ENCODE peak calls at places on chromosomes 1 and 21, in six cellular contexts. One of them, this sample, is unnamed.

GRCh38 chr1:161727343-161727924 is 6.1 kb downstream of the FCRLB start:
- DNase-seq in mesenchymal stem cell: peak; percentile 89
- DNase-seq in hepatocyte: no peak
- DNase-seq in CD4-positive, alpha-beta memory T cell: peak; percentile 73
- DNase-seq in cardiac muscle cell: peak; percentile 82
- DNase-seq in body of pancreas: no peak
- DNase-seq in this sample: no peak

GRCh38 chr1:51063121-51063520 is 38.9 kb upstream of the C1orf185 start:
- DNase-seq in mesenchymal stem cell: peak; percentile 84
- DNase-seq in hepatocyte: peak; percentile 11
- DNase-seq in CD4-positive, alpha-beta memory T cell: no peak
- DNase-seq in cardiac muscle cell: peak; percentile 89
- DNase-seq in body of pancreas: no peak
- DNase-seq in this sample: no peak

GRCh38 chr1:25520446-25521061 is 22.9 kb upstream of the LDLRAP1 start:
- DNase-seq in mesenchymal stem cell: peak; percentile 63
- DNase-seq in hepatocyte: peak; percentile 80
- DNase-seq in CD4-positive, alpha-beta memory T cell: peak; percentile 65
- DNase-seq in cardiac muscle cell: peak; percentile 77
- DNase-seq in body of pancreas: peak; percentile 76
- DNase-seq in this sample: no peak

GRCh38 chr1:10784998-10785854 is 11.2 kb downstream of the CASZ1 start:
- DNase-seq in mesenchymal stem cell: no peak
- DNase-seq in hepatocyte: no peak
- DNase-seq in CD4-positive, alpha-beta memory T cell: no peak
- DNase-seq in cardiac muscle cell: no peak
- DNase-seq in body of pancreas: no peak
- DNase-seq in this sample: no peak

GRCh38 chr1:225361176-225361575 is 66.7 kb downstream of the LBR start:
- DNase-seq in mesenchymal stem cell: no peak
- DNase-seq in hepatocyte: no peak
- DNase-seq in CD4-positive, alpha-beta memory T cell: no peak
- DNase-seq in cardiac muscle cell: no peak
- DNase-seq in body of pancreas: no peak
- DNase-seq in this sample: no peak

GRCh38 chr1:241387216-241387615 is 30.2 kb upstream of the RGS7 start:
- DNase-seq in mesenchymal stem cell: no peak
- DNase-seq in hepatocyte: no peak
- DNase-seq in CD4-positive, alpha-beta memory T cell: no peak
- DNase-seq in cardiac muscle cell: no peak
- DNase-seq in body of pancreas: no peak
- DNase-seq in this sample: no peak

GRCh38 chr21:14797543-14797942 is 251.4 kb upstream of the SAMSN1 start:
- DNase-seq in mesenchymal stem cell: no peak
- DNase-seq in hepatocyte: no peak
- DNase-seq in CD4-positive, alpha-beta memory T cell: no peak
- DNase-seq in cardiac muscle cell: no peak
- DNase-seq in body of pancreas: no peak
- DNase-seq in this sample: no peak

GRCh38 chr1:3146458-3146857 is 77.5 kb downstream of the PRDM16 start:
- DNase-seq in mesenchymal stem cell: no peak
- DNase-seq in hepatocyte: no peak
- DNase-seq in CD4-positive, alpha-beta memory T cell: no peak
- DNase-seq in cardiac muscle cell: no peak
- DNase-seq in body of pancreas: no peak
- DNase-seq in this sample: no peak

GRCh38 chr1:24003331-24003972 is 23.3 kb upstream of the SRSF10 start:
- DNase-seq in mesenchymal stem cell: peak; percentile 69
- DNase-seq in hepatocyte: peak; percentile 17
- DNase-seq in CD4-positive, alpha-beta memory T cell: no peak
- DNase-seq in cardiac muscle cell: peak; percentile 90
- DNase-seq in body of pancreas: no peak
- DNase-seq in this sample: peak; percentile 57

GRCh38 chr1:37562984-37563383 is 6.2 kb downstream of the DNALI1 start:
- DNase-seq in mesenchymal stem cell: no peak
- DNase-seq in hepatocyte: no peak
- DNase-seq in CD4-positive, alpha-beta memory T cell: no peak
- DNase-seq in cardiac muscle cell: no peak
- DNase-seq in body of pancreas: no peak
- DNase-seq in this sample: no peak

GRCh38 chr1:85229574-85230097 is 28.8 kb upstream of the SYDE2 start:
- DNase-seq in mesenchymal stem cell: no peak
- DNase-seq in hepatocyte: no peak
- DNase-seq in CD4-positive, alpha-beta memory T cell: no peak
- DNase-seq in cardiac muscle cell: no peak
- DNase-seq in body of pancreas: no peak
- DNase-seq in this sample: no peak

GRCh38 chr1:41494351-41495170 is 10.1 kb upstream of the EDN2 start:
- DNase-seq in mesenchymal stem cell: no peak
- DNase-seq in hepatocyte: no peak
- DNase-seq in CD4-positive, alpha-beta memory T cell: no peak
- DNase-seq in cardiac muscle cell: no peak
- DNase-seq in body of pancreas: no peak
- DNase-seq in this sample: no peak

GRCh38 chr1:239353536-239353935 is 32.8 kb upstream of the CHRM3 start:
- DNase-seq in mesenchymal stem cell: no peak
- DNase-seq in hepatocyte: peak; percentile 58
- DNase-seq in CD4-positive, alpha-beta memory T cell: no peak
- DNase-seq in cardiac muscle cell: no peak
- DNase-seq in body of pancreas: peak; percentile 63
- DNase-seq in this sample: no peak

GRCh38 chr1:29428216-29428615 is 191.9 kb downstream of the PTPRU start:
- DNase-seq in mesenchymal stem cell: no peak
- DNase-seq in hepatocyte: no peak
- DNase-seq in CD4-positive, alpha-beta memory T cell: no peak
- DNase-seq in cardiac muscle cell: no peak
- DNase-seq in body of pancreas: no peak
- DNase-seq in this sample: no peak

GRCh38 chr21:37044643-37045042 is 28.2 kb downstream of the PIGP start:
- DNase-seq in mesenchymal stem cell: no peak
- DNase-seq in hepatocyte: no peak
- DNase-seq in CD4-positive, alpha-beta memory T cell: no peak
- DNase-seq in cardiac muscle cell: no peak
- DNase-seq in body of pancreas: no peak
- DNase-seq in this sample: no peak

GRCh38 chr1:225883616-225884265 is 1.6 kb upstream of the TMEM63A start:
- DNase-seq in mesenchymal stem cell: no peak
- DNase-seq in hepatocyte: no peak
- DNase-seq in CD4-positive, alpha-beta memory T cell: no peak
- DNase-seq in cardiac muscle cell: no peak
- DNase-seq in body of pancreas: no peak
- DNase-seq in this sample: no peak

GRCh38 chr1:85976806-85977205 is 179.8 kb downstream of the COL24A1 start:
- DNase-seq in mesenchymal stem cell: no peak
- DNase-seq in hepatocyte: no peak
- DNase-seq in CD4-positive, alpha-beta memory T cell: no peak
- DNase-seq in cardiac muscle cell: no peak
- DNase-seq in body of pancreas: no peak
- DNase-seq in this sample: no peak

GRCh38 chr1:101298663-101299062 is 61.8 kb downstream of the S1PR1 start:
- DNase-seq in mesenchymal stem cell: no peak
- DNase-seq in hepatocyte: no peak
- DNase-seq in CD4-positive, alpha-beta memory T cell: peak; percentile 39
- DNase-seq in cardiac muscle cell: no peak
- DNase-seq in body of pancreas: no peak
- DNase-seq in this sample: no peak

GRCh38 chr1:231162970-231163830 is 1.3 kb downstream of the TRIM67 start:
- DNase-seq in mesenchymal stem cell: no peak
- DNase-seq in hepatocyte: no peak
- DNase-seq in CD4-positive, alpha-beta memory T cell: no peak
- DNase-seq in cardiac muscle cell: no peak
- DNase-seq in body of pancreas: no peak
- DNase-seq in this sample: peak; percentile 10

GRCh38 chr1:39754906-39755504 is 16.1 kb downstream of the OXCT2 start:
- DNase-seq in mesenchymal stem cell: no peak
- DNase-seq in hepatocyte: no peak
- DNase-seq in CD4-positive, alpha-beta memory T cell: no peak
- DNase-seq in cardiac muscle cell: no peak
- DNase-seq in body of pancreas: no peak
- DNase-seq in this sample: no peak

GRCh38 chr1:925532-926421 is 2.1 kb downstream of the SAMD11 start:
- DNase-seq in mesenchymal stem cell: no peak
- DNase-seq in hepatocyte: peak; percentile 73
- DNase-seq in CD4-positive, alpha-beta memory T cell: no peak
- DNase-seq in cardiac muscle cell: peak; percentile 57
- DNase-seq in body of pancreas: no peak
- DNase-seq in this sample: no peak
- H3K4me3 ChIP-seq in mesenchymal stem cell: peak overlapping the region; percentile 35
- H3K4me3 ChIP-seq in hepatocyte: peak overlapping the region; percentile 3
- H3K4me3 ChIP-seq in CD4-positive, alpha-beta memory T cell: no peak overlapping the region
- H3K4me3 ChIP-seq in cardiac muscle cell: peak overlapping the region; percentile 89
- H3K4me3 ChIP-seq in body of pancreas: no peak overlapping the region
- H3K4me3 ChIP-seq in this sample: no peak overlapping the region

DNA sequence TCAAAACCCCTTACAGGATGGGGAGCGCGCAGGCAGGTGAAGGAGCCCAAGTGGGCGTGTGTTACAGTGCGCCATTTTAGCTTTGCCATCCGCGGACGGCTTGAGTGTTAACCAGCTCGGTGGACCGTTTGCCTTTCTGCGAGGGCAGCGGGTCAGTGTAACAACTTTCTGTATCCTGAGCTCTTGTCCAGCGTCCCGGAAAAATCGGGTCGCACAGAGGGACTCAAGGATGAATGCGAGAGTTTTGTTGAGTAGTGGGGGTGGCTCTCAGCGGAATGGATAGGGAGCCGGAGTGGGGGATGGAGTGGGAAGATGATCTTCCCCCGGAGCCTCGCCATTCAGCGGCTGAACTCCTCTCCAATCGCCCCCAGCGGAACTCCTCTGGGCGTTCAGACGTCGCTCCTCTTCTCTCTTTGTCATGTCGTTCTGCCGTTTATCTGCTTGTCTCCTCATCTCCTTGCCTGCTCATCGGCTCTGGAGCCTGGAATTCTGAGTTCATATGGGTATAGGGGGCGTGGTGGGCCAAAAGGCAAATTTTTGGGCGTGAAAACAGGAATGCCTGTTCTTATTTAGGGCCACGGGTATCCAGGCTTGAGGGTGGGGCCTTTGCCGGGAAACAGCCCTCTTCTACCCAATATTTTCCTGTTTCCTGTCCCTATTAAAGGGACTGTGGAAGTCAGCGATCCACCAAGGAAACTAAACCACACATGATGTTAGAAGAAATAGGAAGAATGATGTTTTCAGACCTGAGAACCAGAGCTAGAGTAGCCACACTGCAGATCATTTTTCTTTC is 295.5 kb downstream of the CTH start:
- DNase-seq in mesenchymal stem cell: no peak
- DNase-seq in hepatocyte: no peak
- DNase-seq in CD4-positive, alpha-beta memory T cell: no peak
- DNase-seq in cardiac muscle cell: no peak
- DNase-seq in body of pancreas: no peak
- DNase-seq in this sample: no peak
- H3K4me3 ChIP-seq in mesenchymal stem cell: peak overlapping the region; percentile 20
- H3K4me3 ChIP-seq in hepatocyte: no peak overlapping the region
- H3K4me3 ChIP-seq in CD4-positive, alpha-beta memory T cell: no peak overlapping the region
- H3K4me3 ChIP-seq in cardiac muscle cell: peak overlapping the region; percentile 24
- H3K4me3 ChIP-seq in body of pancreas: no peak overlapping the region
- H3K4me3 ChIP-seq in this sample: no peak overlapping the region

GRCh38 chr1:32872189-32872898 is 1.6 kb upstream of the FNDC5 start:
- DNase-seq in mesenchymal stem cell: peak; percentile 55
- DNase-seq in hepatocyte: peak; percentile 85
- DNase-seq in CD4-positive, alpha-beta memory T cell: peak; percentile 51
- DNase-seq in cardiac muscle cell: peak; percentile 68
- DNase-seq in body of pancreas: peak; percentile 76
- DNase-seq in this sample: no peak
- H3K4me3 ChIP-seq in mesenchymal stem cell: no peak overlapping the region
- H3K4me3 ChIP-seq in hepatocyte: no peak overlapping the region
- H3K4me3 ChIP-seq in CD4-positive, alpha-beta memory T cell: no peak overlapping the region
- H3K4me3 ChIP-seq in cardiac muscle cell: no peak overlapping the region
- H3K4me3 ChIP-seq in body of pancreas: no peak overlapping the region
- H3K4me3 ChIP-seq in this sample: no peak overlapping the region

DNA sequence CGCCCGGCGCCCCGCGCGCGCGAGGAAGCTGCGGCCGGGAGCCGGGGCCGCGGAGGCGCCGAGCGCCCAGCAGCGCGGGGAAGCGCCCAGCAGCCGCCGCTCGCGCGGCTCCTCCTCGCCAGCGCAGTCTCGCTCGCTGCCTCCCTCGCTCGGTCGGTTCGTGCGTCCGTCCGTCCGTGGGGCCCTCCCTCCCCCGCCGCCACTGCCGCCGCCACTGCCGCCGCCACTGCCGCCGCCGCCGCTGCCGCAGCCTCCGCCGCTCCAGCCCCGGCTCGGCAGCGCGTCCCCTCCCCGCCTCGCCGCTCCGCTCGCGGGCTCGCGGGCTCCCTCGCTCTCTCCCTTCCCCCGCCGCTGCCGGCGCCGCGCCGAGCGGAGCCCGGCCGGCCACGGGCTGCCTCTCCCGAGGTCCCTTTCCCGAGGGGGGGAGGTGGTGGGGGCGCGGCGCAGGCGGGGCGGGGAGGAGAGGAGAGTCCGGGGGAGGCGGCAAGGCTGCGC is at the start of gene KCND3:
- DNase-seq in mesenchymal stem cell: peak; percentile 11
- DNase-seq in hepatocyte: peak; percentile 58
- DNase-seq in CD4-positive, alpha-beta memory T cell: no peak
- DNase-seq in cardiac muscle cell: peak; percentile 40
- DNase-seq in body of pancreas: peak; percentile 52
- DNase-seq in this sample: peak; percentile 14
- H3K4me3 ChIP-seq in mesenchymal stem cell: peak within 1 kb of the TSS; percentile 46
- H3K4me3 ChIP-seq in hepatocyte: peak within 1 kb of the TSS; percentile 55
- H3K4me3 ChIP-seq in CD4-positive, alpha-beta memory T cell: no peak within 1 kb of the TSS
- H3K4me3 ChIP-seq in cardiac muscle cell: peak within 1 kb of the TSS; percentile 66
- H3K4me3 ChIP-seq in body of pancreas: peak within 1 kb of the TSS; percentile 58
- H3K4me3 ChIP-seq in this sample: peak within 1 kb of the TSS; percentile 44

GRCh38 chr1:68047659-68048026 is 2.8 kb downstream of the DIRAS3 start:
- DNase-seq in mesenchymal stem cell: no peak
- DNase-seq in hepatocyte: no peak
- DNase-seq in CD4-positive, alpha-beta memory T cell: no peak
- DNase-seq in cardiac muscle cell: no peak
- DNase-seq in body of pancreas: no peak
- DNase-seq in this sample: no peak

GRCh38 chr1:68046423-68046822 is 4.0 kb downstream of the DIRAS3 start:
- DNase-seq in mesenchymal stem cell: no peak
- DNase-seq in hepatocyte: no peak
- DNase-seq in CD4-positive, alpha-beta memory T cell: no peak
- DNase-seq in cardiac muscle cell: no peak
- DNase-seq in body of pancreas: no peak
- DNase-seq in this sample: no peak

GRCh38 chr1:68049941-68050878 is at the start of gene DIRAS3:
- DNase-seq in mesenchymal stem cell: peak; percentile 42
- DNase-seq in hepatocyte: peak; percentile 49
- DNase-seq in CD4-positive, alpha-beta memory T cell: no peak
- DNase-seq in cardiac muscle cell: peak; percentile 67
- DNase-seq in body of pancreas: peak; percentile 64
- DNase-seq in this sample: no peak

GRCh38 chr1:68045511-68046180 is 4.8 kb downstream of the DIRAS3 start:
- DNase-seq in mesenchymal stem cell: no peak
- DNase-seq in hepatocyte: no peak
- DNase-seq in CD4-positive, alpha-beta memory T cell: no peak
- DNase-seq in cardiac muscle cell: no peak
- DNase-seq in body of pancreas: no peak
- DNase-seq in this sample: no peak

GRCh38 chr1:68046885-68047658 is 3.4 kb downstream of the DIRAS3 start:
- DNase-seq in mesenchymal stem cell: no peak
- DNase-seq in hepatocyte: no peak
- DNase-seq in CD4-positive, alpha-beta memory T cell: no peak
- DNase-seq in cardiac muscle cell: no peak
- DNase-seq in body of pancreas: no peak
- DNase-seq in this sample: no peak
- H3K4me3 ChIP-seq in mesenchymal stem cell: no peak overlapping the region
- H3K4me3 ChIP-seq in hepatocyte: no peak overlapping the region
- H3K4me3 ChIP-seq in CD4-positive, alpha-beta memory T cell: no peak overlapping the region
- H3K4me3 ChIP-seq in cardiac muscle cell: no peak overlapping the region
- H3K4me3 ChIP-seq in body of pancreas: no peak overlapping the region
- H3K4me3 ChIP-seq in this sample: no peak overlapping the region

GRCh38 chr1:90851711-90852050 is 134.6 kb upstream of the BARHL2 start:
- DNase-seq in mesenchymal stem cell: no peak
- DNase-seq in hepatocyte: no peak
- DNase-seq in CD4-positive, alpha-beta memory T cell: no peak
- DNase-seq in cardiac muscle cell: no peak
- DNase-seq in body of pancreas: no peak
- DNase-seq in this sample: no peak
- H3K4me3 ChIP-seq in mesenchymal stem cell: no peak overlapping the region
- H3K4me3 ChIP-seq in hepatocyte: peak overlapping the region; percentile 73
- H3K4me3 ChIP-seq in CD4-positive, alpha-beta memory T cell: peak overlapping the region; percentile 43
- H3K4me3 ChIP-seq in cardiac muscle cell: peak overlapping the region; percentile 61
- H3K4me3 ChIP-seq in body of pancreas: no peak overlapping the region
- H3K4me3 ChIP-seq in this sample: peak overlapping the region; percentile 42

This sample was measured in GM06990.